ENCODE peak calls at places on chromosome 10, in eight cellular contexts. E is endodermal cell, M is dorsolateral prefrontal cortex, T is neural progenitor cell, O is mammary epithelial cell, U is small intestine, J is spleen, K is tibial artery. N is an unnamed sample.

GRCh38 chr10:120559800-120560199 is 102.8 kb downstream of the PLPP4 start:
- DNase-seq in E (no peak), M (no peak), T (no peak), O (no peak), U (no peak), J (no peak), K (no peak), N (no peak)

GRCh38 chr10:119652361-119652760 is 1.2 kb downstream of the BAG3 start:
- DNase-seq in E (no peak), M (no peak), T (peak), O (peak), U (peak), J (no peak), K (no peak), N (peak)

GRCh38 chr10:7424315-7424714 is 13.5 kb upstream of the SFMBT2 start:
- DNase-seq in E (peak), M (peak), T (no peak), O (no peak), U (peak), J (peak), K (no peak), N (no peak)

GRCh38 chr10:120735773-120736371 is 115.3 kb upstream of the WDR11 start:
- DNase-seq in E (no peak), M (no peak), T (no peak), O (peak), U (peak), J (no peak), K (no peak), N (peak)

GRCh38 chr10:125012851-125013528 is 71.1 kb downstream of the ZRANB1 start:
- DNase-seq in E (no peak), M (no peak), T (no peak), O (no peak), U (peak), J (no peak), K (no peak), N (no peak)

GRCh38 chr10:317219-317868 is 182.1 kb downstream of the ZMYND11 start:
- DNase-seq in E (no peak), M (no peak), T (no peak), O (no peak), U (no peak), J (peak), K (no peak), N (no peak)

GRCh38 chr10:90530526-90530925 is 327.3 kb downstream of the HTR7 start:
- DNase-seq in E (no peak), M (no peak), T (no peak), O (no peak), U (no peak), J (no peak), K (no peak), N (no peak)

GRCh38 chr10:6782378-6782777 is 202.3 kb upstream of the PRKCQ start:
- DNase-seq in E (no peak), M (no peak), T (no peak), O (no peak), U (no peak), J (no peak), K (no peak), N (no peak)

GRCh38 chr10:127215882-127216281 is 19.5 kb upstream of the INSYN2A start:
- DNase-seq in E (peak), M (no peak), T (peak), O (no peak), U (no peak), J (no peak), K (no peak), N (no peak)

GRCh38 chr10:31884386-31884785 is 44.2 kb downstream of the ARHGAP12 start:
- DNase-seq in E (no peak), M (no peak), T (no peak), O (no peak), U (no peak), J (no peak), K (no peak), N (no peak)

GRCh38 chr10:96125142-96125515 is 5.0 kb upstream of the ZNF518A start:
- DNase-seq in E (no peak), M (no peak), T (no peak), O (no peak), U (no peak), J (no peak), K (no peak), N (no peak)

GRCh38 chr10:48594799-48595198 is 10.1 kb downstream of the ARHGAP22 start:
- DNase-seq in E (peak), M (no peak), T (peak), O (no peak), U (no peak), J (no peak), K (no peak), N (no peak)

GRCh38 chr10:117454502-117454901 is 79.3 kb upstream of the PDZD8 start:
- DNase-seq in E (no peak), M (no peak), T (no peak), O (no peak), U (no peak), J (no peak), K (no peak), N (no peak)

GRCh38 chr10:77603529-77603927 is 34.1 kb downstream of the KCNMA1 start:
- DNase-seq in E (peak), M (no peak), T (no peak), O (no peak), U (peak), J (no peak), K (no peak), N (no peak)

GRCh38 chr10:110612073-110612472 is 32.1 kb upstream of the RBM20 start:
- DNase-seq in E (no peak), M (no peak), T (no peak), O (no peak), U (no peak), J (no peak), K (no peak), N (no peak)

GRCh38 chr10:17685227-17685840 is 41.4 kb downstream of the STAM start:
- DNase-seq in E (no peak), M (no peak), T (no peak), O (no peak), U (no peak), J (no peak), K (no peak), N (no peak)

GRCh38 chr10:5996696-5997095 is 19.4 kb upstream of the IL15RA start:
- DNase-seq in E (no peak), M (no peak), T (peak), O (no peak), U (no peak), J (no peak), K (no peak), N (no peak)

GRCh38 chr10:9833871-9834454 is 1183.7 kb upstream of the CELF2 start:
- DNase-seq in E (no peak), M (no peak), T (peak), O (no peak), U (no peak), J (no peak), K (no peak), N (no peak)

GRCh38 chr10:78914060-78914378 is 154.7 kb upstream of the ZMIZ1 start:
- DNase-seq in E (no peak), M (no peak), T (no peak), O (no peak), U (no peak), J (peak), K (no peak), N (no peak)

GRCh38 chr10:72106896-72107295 is 18.5 kb upstream of the SPOCK2 start:
- DNase-seq in E (no peak), M (no peak), T (no peak), O (no peak), U (no peak), J (no peak), K (no peak), N (no peak)

GRCh38 chr10:72107325-72108003 is 19.1 kb upstream of the SPOCK2 start:
- DNase-seq in E (no peak), M (no peak), T (no peak), O (peak), U (peak), J (no peak), K (no peak), N (peak)

GRCh38 chr10:72108811-72109618 is 20.7 kb upstream of the SPOCK2 start:
- DNase-seq in E (no peak), M (no peak), T (peak), O (no peak), U (peak), J (no peak), K (no peak), N (no peak)

GRCh38 chr10:72110677-72111401 is 22.5 kb upstream of the SPOCK2 start:
- DNase-seq in E (no peak), M (no peak), T (no peak), O (no peak), U (no peak), J (no peak), K (no peak), N (no peak)

DNA sequence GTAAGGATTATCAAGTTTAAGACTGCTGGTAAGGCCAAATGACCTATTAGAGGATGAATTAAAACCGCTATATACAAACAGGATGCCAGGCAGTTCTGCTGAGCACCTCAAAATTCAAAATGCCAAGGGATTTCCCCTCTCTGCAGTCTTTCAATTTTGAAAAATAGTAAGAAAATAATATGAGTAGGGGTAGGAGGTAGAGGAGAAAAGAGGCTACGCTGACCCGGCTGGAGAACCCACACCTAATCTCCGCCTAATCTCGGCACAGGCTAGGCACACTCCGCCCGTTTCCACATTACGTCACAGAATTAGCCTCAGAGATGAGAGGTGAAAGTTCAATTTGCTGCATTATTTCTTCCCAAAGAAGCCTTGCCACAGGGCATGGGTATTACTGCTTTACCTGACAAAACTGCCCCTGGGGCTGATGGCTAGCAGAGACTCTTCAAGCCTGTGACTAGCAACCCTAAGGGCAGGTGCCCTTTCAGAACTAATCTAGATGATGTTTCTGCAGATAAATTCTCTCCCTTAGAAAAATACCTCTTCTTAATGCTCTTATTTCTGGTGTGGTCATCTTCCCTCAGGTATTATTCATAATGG is 21.4 kb upstream of the SPOCK2 start:
- DNase-seq in E (no peak), M (no peak), T (no peak), O (no peak), U (peak), J (no peak), K (no peak), N (peak)
- H3K27ac ChIP-seq in E (no peak), M (peak), T (no peak), O (no peak), U (no peak), J (peak), K (no peak), N (peak)

GRCh38 chr10:112654794-112655193 is 207.8 kb downstream of the VTI1A start:
- DNase-seq in E (no peak), M (no peak), T (no peak), O (no peak), U (no peak), J (no peak), K (no peak), N (no peak)

GRCh38 chr10:112655722-112656121 is 208.7 kb downstream of the VTI1A start:
- DNase-seq in E (no peak), M (no peak), T (no peak), O (no peak), U (no peak), J (no peak), K (no peak), N (no peak)

GRCh38 chr10:112658900-112659328 is 211.9 kb downstream of the VTI1A start:
- DNase-seq in E (no peak), M (no peak), T (peak), O (peak), U (no peak), J (no peak), K (no peak), N (no peak)

GRCh38 chr10:112653851-112654250 is 206.8 kb downstream of the VTI1A start:
- DNase-seq in E (no peak), M (no peak), T (no peak), O (no peak), U (no peak), J (no peak), K (no peak), N (no peak)

GRCh38 chr10:112658465-112658864 is 211.4 kb downstream of the VTI1A start:
- DNase-seq in E (no peak), M (no peak), T (no peak), O (no peak), U (no peak), J (no peak), K (no peak), N (no peak)
- H3K27ac ChIP-seq in E (no peak), M (no peak), T (peak), O (no peak), U (no peak), J (no peak), K (no peak), N (no peak)

DNA sequence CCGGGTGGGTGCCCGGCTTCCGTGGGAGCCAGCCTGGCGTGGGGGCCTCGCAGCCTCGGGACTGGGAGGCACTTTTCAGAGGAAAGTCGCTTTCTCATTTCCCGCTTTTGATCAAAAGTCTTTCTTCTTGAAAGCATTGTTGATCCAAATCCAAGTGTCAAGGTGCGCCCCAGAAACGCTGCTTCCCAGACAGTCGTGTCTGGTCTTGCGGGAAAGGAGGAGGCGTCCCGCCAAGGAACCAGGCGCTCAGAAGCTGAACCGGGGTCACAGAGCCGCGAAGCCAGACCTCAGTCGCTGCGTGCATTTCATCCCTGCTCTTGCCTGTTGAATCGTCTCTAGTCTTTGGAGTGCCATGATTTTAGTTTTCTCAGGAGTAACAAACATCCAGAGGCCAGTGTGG is 1.1 kb upstream of the BNIP3 start:
- DNase-seq in E (no peak), M (no peak), T (no peak), O (no peak), U (no peak), J (peak), K (no peak), N (no peak)
- H3K27ac ChIP-seq in E (no peak), M (peak), T (no peak), O (no peak), U (no peak), J (peak), K (peak), N (no peak)

DNA sequence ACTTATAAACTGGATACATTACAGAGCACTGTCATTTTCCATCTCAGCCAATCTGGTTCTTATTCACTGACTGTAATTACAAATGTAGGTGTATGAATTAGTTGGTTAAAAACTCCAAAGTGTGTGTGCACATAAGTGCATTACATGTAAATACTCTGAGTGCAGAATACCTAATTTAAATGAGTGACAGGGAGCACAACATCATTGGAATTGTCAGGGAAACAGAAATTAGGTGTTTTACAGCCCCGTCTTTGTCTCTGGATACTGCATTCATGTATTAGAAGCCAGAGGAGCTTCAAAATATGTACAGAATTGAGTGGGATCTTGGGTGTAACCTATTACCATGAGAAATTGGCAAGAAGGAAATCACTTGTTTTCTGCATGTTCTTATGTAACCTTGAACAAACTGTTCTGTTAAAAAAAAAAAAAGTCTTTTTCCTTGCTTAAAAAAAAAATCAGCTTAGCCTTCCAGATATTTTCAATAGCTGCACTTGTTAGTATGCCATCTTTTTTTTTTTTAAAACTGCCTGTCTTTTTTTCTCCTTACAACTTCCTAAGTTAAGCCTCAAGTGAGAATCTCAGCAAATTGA is 31.1 kb downstream of the CELF2 start:
- DNase-seq in E (no peak), M (no peak), T (no peak), O (no peak), U (no peak), J (no peak), K (no peak), N (no peak)
- H3K27ac ChIP-seq in E (no peak), M (peak), T (no peak), O (no peak), U (no peak), J (no peak), K (peak), N (no peak)

GRCh38 chr10:45578384-45578946 is 94.1 kb downstream of the ZFAND4 start:
- DNase-seq in E (no peak), M (no peak), T (no peak), O (no peak), U (no peak), J (no peak), K (no peak), N (no peak)

GRCh38 chr10:45582386-45582781 is 90.2 kb downstream of the ZFAND4 start:
- DNase-seq in E (no peak), M (no peak), T (no peak), O (no peak), U (no peak), J (no peak), K (no peak), N (no peak)

GRCh38 chr10:45581497-45582385 is 90.8 kb downstream of the ZFAND4 start:
- DNase-seq in E (no peak), M (no peak), T (no peak), O (no peak), U (no peak), J (no peak), K (no peak), N (no peak)

GRCh38 chr10:45580781-45581496 is 91.6 kb downstream of the ZFAND4 start:
- DNase-seq in E (peak), M (no peak), T (no peak), O (no peak), U (peak), J (no peak), K (no peak), N (no peak)

DNA sequence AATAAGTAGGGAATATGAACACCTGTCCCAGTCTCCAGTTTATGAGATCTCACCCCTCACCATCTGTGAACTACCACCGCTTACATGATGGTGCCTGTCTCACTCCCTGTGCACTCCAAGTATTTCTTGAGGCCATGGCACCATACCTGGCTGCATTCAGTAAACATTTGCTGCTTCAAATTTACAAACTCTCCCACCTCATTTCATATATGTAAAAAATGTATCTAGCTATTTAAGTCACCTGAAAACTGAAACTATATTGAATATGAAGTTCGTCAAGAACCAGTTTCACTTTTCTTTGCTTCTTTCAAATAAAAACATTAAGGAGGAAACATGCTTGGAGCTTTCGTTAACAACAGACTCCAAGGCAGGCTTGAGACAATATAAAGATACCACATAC is 92.2 kb downstream of the ZFAND4 start:
- DNase-seq in E (no peak), M (no peak), T (no peak), O (no peak), U (no peak), J (no peak), K (no peak), N (peak)
- H3K27ac ChIP-seq in E (no peak), M (no peak), T (no peak), O (no peak), U (peak), J (peak), K (no peak), N (peak)

DNA sequence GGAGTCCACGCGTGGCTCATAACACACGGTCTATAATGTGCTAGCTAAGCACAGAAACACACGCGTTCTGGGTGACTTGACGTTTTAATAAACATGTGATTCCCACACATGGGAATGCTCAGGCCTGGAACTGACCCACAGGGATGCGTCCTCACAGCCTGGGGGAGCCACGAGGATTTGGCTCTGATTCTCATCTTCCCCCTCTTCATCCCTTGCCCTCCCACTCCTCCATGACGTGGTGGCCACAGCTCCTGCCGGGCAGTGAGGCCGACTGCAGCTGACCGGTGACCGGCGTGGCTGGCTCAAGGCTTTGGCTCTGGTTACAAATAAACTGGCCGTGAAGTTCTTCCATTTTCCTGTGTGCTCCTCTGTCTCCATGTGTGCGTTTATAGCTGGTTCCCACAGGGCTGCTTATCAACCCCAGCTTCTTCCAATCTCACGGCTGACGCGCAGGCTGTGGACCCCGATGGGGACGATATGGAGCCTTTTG is 40.9 kb upstream of the KLF6 start:
- DNase-seq in E (no peak), M (no peak), T (no peak), O (no peak), U (no peak), J (no peak), K (peak), N (no peak)
- H3K27ac ChIP-seq in E (no peak), M (no peak), T (no peak), O (peak), U (peak), J (no peak), K (no peak), N (no peak)

GRCh38 chr10:11604742-11605650 is 6.5 kb downstream of the USP6NL start:
- DNase-seq in E (no peak), M (no peak), T (no peak), O (no peak), U (peak), J (no peak), K (no peak), N (no peak)
- H3K27ac ChIP-seq in E (no peak), M (no peak), T (no peak), O (no peak), U (peak), J (peak), K (no peak), N (no peak)

GRCh38 chr10:71581376-71581775 is 138.2 kb downstream of the C10orf105 start:
- DNase-seq in E (no peak), M (peak), T (no peak), O (no peak), U (no peak), J (no peak), K (no peak), N (no peak)
- H3K27ac ChIP-seq in E (no peak), M (peak), T (no peak), O (no peak), U (no peak), J (no peak), K (no peak), N (no peak)

N was measured in CD4-positive, CD25-positive, alpha-beta regulatory T cell.